ENCODE peak calls at places on chromosomes 11 and 22, in six cellular contexts. C is stimulated activated CD8-positive, alpha-beta memory T cell treated with anti-CD3 and anti-CD28 coated beads, Interleukin-7, amount 100 ng/mL, for 1 hour; L is HEK293T; Y is NCI-H1417 treated with DMSO at 0.1 percent for 48 hours; N is mammary epithelial cell; P is progenitor cell of endocrine pancreas. Q is an unnamed sample.

GRCh38 chr11:78669249-78669648 is 94.6 kb upstream of the NARS2 start:
- DNase-seq in Y (no peak), C (no peak), N (no peak), L (no peak), P (no peak), Q (no peak)

GRCh38 chr11:66042227-66043007 is 6.5 kb downstream of the GAL3ST3 start:
- DNase-seq in P (no peak), N (no peak), L (no peak), C (no peak), Y (no peak), Q (no peak)

GRCh38 chr11:6410695-6411430 is 8.0 kb downstream of the APBB1 start:
- DNase-seq in P (no peak), N (no peak), C (no peak), L (no peak), Y (no peak), Q (no peak)

GRCh38 chr11:103086461-103086860 is 5.5 kb downstream of the DCUN1D5 start:
- DNase-seq in Y (no peak), P (no peak), L (no peak), C (no peak), N (no peak), Q (no peak)

GRCh38 chr11:12981879-12982531 is 27.1 kb upstream of the RASSF10 start:
- DNase-seq in Y (no peak), P (no peak), N (peak; percentile 49), C (no peak), L (no peak), Q (no peak)

GRCh38 chr11:67492801-67493547 is 10.1 kb downstream of the AIP start:
- DNase-seq in C (no peak), N (no peak), L (no peak), P (no peak), Y (no peak), Q (no peak)

GRCh38 chr22:40436460-40437431 is 66.4 kb downstream of the SGSM3 start:
- DNase-seq in Y (no peak), C (no peak), L (peak; percentile 58), N (peak; percentile 44), P (no peak), Q (peak; percentile 63)

GRCh38 chr11:123594188-123594901 is 60.1 kb downstream of the SCN3B start:
- DNase-seq in P (no peak), Y (no peak), N (no peak), L (no peak), C (no peak), Q (no peak)

GRCh38 chr11:62392944-62393628 is 25.7 kb upstream of the SCGB1A1 start:
- DNase-seq in N (peak; percentile 43), C (no peak), Y (peak; percentile 2), P (no peak), L (no peak), Q (peak; percentile 45)

GRCh38 chr11:17206448-17206847 is 1.3 kb downstream of the PIK3C2A start:
- DNase-seq in L (no peak), P (no peak), C (no peak), Y (no peak), N (peak; percentile 3), Q (no peak)

GRCh38 chr22:19398206-19398605 is 33.3 kb downstream of the HIRA start:
- DNase-seq in N (no peak), L (no peak), P (no peak), C (no peak), Y (no peak), Q (peak; percentile 80)

GRCh38 chr11:96052921-96053631 is 129.2 kb upstream of the MTMR2 start:
- DNase-seq in C (no peak), P (no peak), N (no peak), L (no peak), Y (no peak), Q (no peak)

GRCh38 chr22:19037282-19038163 is 84.7 kb downstream of the DGCR2 start:
- DNase-seq in P (no peak), L (no peak), C (no peak), Y (no peak), N (no peak), Q (no peak)

GRCh38 chr22:39146256-39147101 is 6.0 kb downstream of the CBX7 start:
- DNase-seq in L (no peak), Y (no peak), P (no peak), N (no peak), C (no peak), Q (peak; percentile 50)

GRCh38 chr11:26778000-26778757 is 56.3 kb upstream of the SLC5A12 start:
- DNase-seq in N (peak; percentile 84), P (no peak), Y (no peak), L (no peak), C (no peak), Q (no peak)

GRCh38 chr22:26922804-26923203 is 265.4 kb downstream of the MIAT start:
- DNase-seq in C (no peak), Y (no peak), P (peak; percentile 58), N (no peak), L (no peak), Q (no peak)

GRCh38 chr11:854601-855342 is 12.1 kb downstream of the TSPAN4 start:
- DNase-seq in L (no peak), C (no peak), N (no peak), Y (no peak), P (no peak), Q (no peak)

GRCh38 chr22:39645532-39645931 is 75.0 kb downstream of the CACNA1I start:
- DNase-seq in C (no peak), N (no peak), L (no peak), P (no peak), Y (no peak), Q (no peak)

GRCh38 chr11:97722065-97722464 is 1298.7 kb upstream of the CNTN5 start:
- DNase-seq in Y (no peak), N (peak; percentile 90), P (no peak), L (no peak), C (no peak), Q (no peak)

GRCh38 chr11:33444835-33445594 is 187.8 kb downstream of the HIPK3 start:
- DNase-seq in L (no peak), N (no peak), P (no peak), C (no peak), Y (no peak), Q (no peak)

GRCh38 chr11:67082071-67082791 is 25.6 kb downstream of the RHOD start:
- DNase-seq in C (no peak), N (no peak), Y (no peak), P (no peak), L (no peak), Q (peak; percentile 37)

GRCh38 chr11:26993965-26994446 is at the start of gene FIBIN:
- DNase-seq in N (peak; percentile 34), L (peak; percentile 60), Y (no peak), C (no peak), P (no peak), Q (no peak)

GRCh38 chr22:45510376-45511232 is 7.9 kb downstream of the FBLN1 start:
- DNase-seq in P (no peak), Y (no peak), L (no peak), C (no peak), N (no peak), Q (no peak)

GRCh38 chr11:290621-291231 is 1.8 kb downstream of the PGGHG start:
- DNase-seq in C (no peak), L (no peak), P (no peak), Y (no peak), N (no peak), Q (no peak)

GRCh38 chr11:116930586-116930985 is 93.2 kb upstream of the APOA1 start:
- DNase-seq in C (no peak), Y (no peak), P (no peak), N (no peak), L (no peak), Q (no peak)

GRCh38 chr11:73585834-73586575 is 11.9 kb downstream of the FAM168A start:
- DNase-seq in C (no peak), P (no peak), L (no peak), N (peak; percentile 70), Y (no peak), Q (no peak)

GRCh38 chr22:27668828-27669797 is 132.4 kb downstream of the MN1 start:
- DNase-seq in L (no peak), C (no peak), P (no peak), Y (no peak), N (no peak), Q (peak; percentile 98)

GRCh38 chr11:1194977-1195689 is 27.7 kb upstream of the MUC5B start:
- DNase-seq in N (no peak), L (no peak), P (no peak), Y (no peak), C (no peak), Q (no peak)

GRCh38 chr22:47421846-47422245 is 659.4 kb downstream of the TBC1D22A start:
- DNase-seq in N (no peak), Y (no peak), C (no peak), P (no peak), L (no peak), Q (no peak)

GRCh38 chr11:131957891-131958290 is 587.5 kb downstream of the NTM start:
- DNase-seq in P (no peak), L (peak; percentile 19), C (no peak), N (no peak), Y (no peak), Q (no peak)

GRCh38 chr11:72525466-72525865 is 91.1 kb upstream of the CLPB start:
- DNase-seq in N (no peak), Y (no peak), L (no peak), C (no peak), P (no peak), Q (no peak)

Q was measured in erythroblast.